ENCODE peak calls at places on chromosomes 2 and 18, in four cellular contexts. D, L, T and B are unnamed samples.

GRCh38 chr2:23096905-23097602 is 287.9 kb upstream of the KLHL29 start:
- DNase-seq in D (no peak), L (no peak), T (no peak), B (no peak)

GRCh38 chr2:209431701-209432100 is 7.9 kb downstream of the MAP2 start:
- DNase-seq in D (no peak), L (no peak), T (no peak), B (no peak)

GRCh38 chr2:234913208-234913626 is 38.6 kb upstream of the SH3BP4 start:
- DNase-seq in D (no peak), L (no peak), T (no peak), B (no peak)

GRCh38 chr2:222594679-222595078 is 61.2 kb downstream of the FARSB start:
- DNase-seq in D (no peak), L (peak), T (no peak), B (no peak)

GRCh38 chr2:28390241-28390856 is 2.3 kb upstream of the FOSL2 start:
- DNase-seq in D (no peak), L (peak), T (peak), B (peak)

GRCh38 chr2:95018861-95019550 is 6.5 kb upstream of the MAL start:
- DNase-seq in D (no peak), L (no peak), T (no peak), B (no peak)

GRCh38 chr18:21997207-21998143 is 171.9 kb upstream of the GATA6 start:
- DNase-seq in D (peak), L (peak), T (peak), B (peak)

GRCh38 chr2:62586981-62587380 is 81.0 kb upstream of the TMEM17 start:
- DNase-seq in D (peak), L (no peak), T (no peak), B (no peak)

GRCh38 chr2:241219030-241219382 is 30.5 kb downstream of the ANO7 start:
- DNase-seq in D (no peak), L (no peak), T (no peak), B (no peak)

GRCh38 chr2:127153691-127154158 is 46.8 kb upstream of the BIN1 start:
- DNase-seq in D (no peak), L (no peak), T (no peak), B (no peak)

GRCh38 chr2:1613731-1614354 is 130.5 kb downstream of the PXDN start:
- DNase-seq in D (no peak), L (no peak), T (no peak), B (no peak)

GRCh38 chr2:69559696-69560482 is 83.7 kb downstream of the AAK1 start:
- DNase-seq in D (no peak), L (peak), T (peak), B (peak)

GRCh38 chr2:201697899-201698298 is 545 bp downstream of the MPP4 start:
- DNase-seq in D (no peak), L (no peak), T (no peak), B (no peak)

GRCh38 chr2:86541282-86541681 is 22.0 kb downstream of the CHMP3 start:
- DNase-seq in D (no peak), L (no peak), T (no peak), B (no peak)

GRCh38 chr18:79903787-79904356 is 47.6 kb downstream of the SLC66A2 start:
- DNase-seq in D (no peak), L (no peak), T (no peak), B (no peak)

GRCh38 chr18:67776929-67777328 is 260.4 kb upstream of the DSEL start:
- DNase-seq in D (no peak), L (no peak), T (no peak), B (no peak)

GRCh38 chr2:39432701-39433100 is 4.4 kb downstream of the MAP4K3 start:
- DNase-seq in D (no peak), L (no peak), T (no peak), B (no peak)

GRCh38 chr18:75074196-75075015 is 134.5 kb downstream of the PTGR3 start:
- DNase-seq in D (no peak), L (no peak), T (no peak), B (no peak)

GRCh38 chr2:100142393-100142792 is at the start of gene AFF3:
- DNase-seq in D (peak), L (no peak), T (no peak), B (no peak)

GRCh38 chr2:127175821-127176354 is 44.2 kb downstream of the CYP27C1 start:
- DNase-seq in D (no peak), L (no peak), T (no peak), B (no peak)

GRCh38 chr2:188292446-188293239 is 969 bp downstream of the GULP1 start:
- DNase-seq in D (no peak), L (no peak), T (peak), B (peak)

GRCh38 chr2:32427672-32428622 is 71.1 kb downstream of the BIRC6 start:
- DNase-seq in D (no peak), L (no peak), T (no peak), B (no peak)

GRCh38 chr2:132583666-132584360 is 86.2 kb downstream of the LYPD1 start:
- DNase-seq in D (no peak), L (no peak), T (no peak), B (no peak)

GRCh38 chr18:59993560-59993959 is 93.8 kb downstream of the PMAIP1 start:
- DNase-seq in D (no peak), L (no peak), T (no peak), B (no peak)

GRCh38 chr18:75815767-75816166 is 388.3 kb upstream of the SMIM21 start:
- DNase-seq in D (no peak), L (no peak), T (no peak), B (no peak)

GRCh38 chr2:187936228-187936627 is 355.4 kb upstream of the GULP1 start:
- DNase-seq in D (no peak), L (no peak), T (no peak), B (no peak)

GRCh38 chr2:135782231-135782630 is 40.6 kb downstream of the UBXN4 start:
- DNase-seq in D (no peak), L (no peak), T (no peak), B (no peak)

GRCh38 chr2:137992039-137992646 is 27.9 kb downstream of the HNMT start:
- DNase-seq in D (no peak), L (no peak), T (no peak), B (peak)

GRCh38 chr18:63994783-63995399 is 25.0 kb downstream of the SERPINB8 start:
- DNase-seq in D (no peak), L (peak), T (peak), B (peak)

GRCh38 chr2:143796051-143796450 is 666.8 kb downstream of the ARHGAP15 start:
- DNase-seq in D (no peak), L (no peak), T (no peak), B (no peak)

GRCh38 chr2:222160944-222161343 is 137.9 kb downstream of the PAX3 start:
- DNase-seq in D (no peak), L (no peak), T (no peak), B (no peak)

GRCh38 chr2:75751824-75752468 is 41.2 kb upstream of the GCFC2 start:
- DNase-seq in D (no peak), L (no peak), T (no peak), B (no peak)

GRCh38 chr2:149000168-149000938 is 38.1 kb upstream of the LYPD6B start:
- DNase-seq in D (no peak), L (no peak), T (no peak), B (no peak)

GRCh38 chr2:95670167-95670566 is 78.4 kb downstream of the TRIM43 start:
- DNase-seq in D (no peak), L (no peak), T (no peak), B (no peak)

GRCh38 chr2:17858064-17858463 is 20.4 kb upstream of the KCNS3 start:
- DNase-seq in D (no peak), L (no peak), T (no peak), B (no peak)

GRCh38 chr2:20091305-20091991 is 40.0 kb upstream of the LAPTM4A start:
- DNase-seq in D (no peak), L (no peak), T (no peak), B (no peak)

GRCh38 chr18:13165636-13166423 is 52.7 kb upstream of the LDLRAD4 start:
- DNase-seq in D (no peak), L (no peak), T (no peak), B (peak)

GRCh38 chr2:239882335-239882734 is 142.8 kb downstream of the NDUFA10 start:
- DNase-seq in D (no peak), L (peak), T (peak), B (peak)

GRCh38 chr2:10835052-10835970 is 22.7 kb upstream of the PDIA6 start:
- DNase-seq in D (no peak), L (peak), T (peak), B (peak)

GRCh38 chr2:46490521-46491141 is 11.3 kb downstream of the TMEM247 start:
- DNase-seq in D (no peak), L (no peak), T (no peak), B (no peak)
- TF ChIP-seq NR2C2 in D (no peak), L (no peak), T (no peak), B (no peak)

DNA sequence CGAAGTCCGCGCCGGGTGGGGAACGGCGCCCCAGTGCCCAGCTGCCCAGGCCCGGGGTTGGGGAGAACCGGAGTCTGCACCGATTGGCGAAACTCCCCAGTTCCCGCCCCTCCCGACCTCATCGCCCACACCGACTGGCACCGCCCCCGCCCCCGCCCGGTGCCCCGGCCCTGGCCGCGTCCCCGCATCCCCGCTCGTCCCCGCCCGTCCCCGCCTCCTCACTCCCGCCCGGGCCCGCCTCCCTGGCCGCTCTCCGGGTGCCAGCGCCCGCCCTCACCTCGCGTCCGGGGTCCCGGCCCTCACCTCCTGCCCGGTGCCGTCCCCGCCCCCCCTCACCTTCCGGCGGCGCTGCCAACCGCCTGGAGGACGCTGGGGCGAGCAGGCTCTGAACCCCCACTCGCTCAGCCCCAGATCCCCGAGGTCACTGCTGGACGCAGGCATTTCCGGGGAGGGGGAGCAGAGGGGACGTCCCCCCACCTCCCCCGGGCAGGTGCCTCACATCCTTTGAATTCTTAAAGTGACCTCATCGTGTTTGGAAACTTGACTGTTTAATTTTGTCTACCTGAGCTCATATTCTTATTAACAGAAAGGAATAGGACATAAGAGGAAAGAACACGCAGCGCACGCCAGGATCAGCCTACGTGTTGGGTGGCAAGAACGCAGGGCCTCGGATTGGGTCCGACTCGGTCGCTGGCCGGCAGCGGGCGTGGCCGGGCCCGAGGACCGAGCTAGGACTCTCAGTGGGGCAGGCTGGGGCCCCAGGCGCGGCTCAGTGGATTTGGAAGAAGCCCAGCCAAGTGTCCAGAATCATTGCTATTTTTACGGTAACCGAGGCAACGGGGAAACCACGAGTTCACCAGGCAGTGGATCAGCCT is at the start of gene FAM110C:
- DNase-seq in D (no peak), L (peak), T (no peak), B (peak)
- TF ChIP-seq NR2C2 in D (no peak), L (no peak), T (no peak), B (no peak)

DNA sequence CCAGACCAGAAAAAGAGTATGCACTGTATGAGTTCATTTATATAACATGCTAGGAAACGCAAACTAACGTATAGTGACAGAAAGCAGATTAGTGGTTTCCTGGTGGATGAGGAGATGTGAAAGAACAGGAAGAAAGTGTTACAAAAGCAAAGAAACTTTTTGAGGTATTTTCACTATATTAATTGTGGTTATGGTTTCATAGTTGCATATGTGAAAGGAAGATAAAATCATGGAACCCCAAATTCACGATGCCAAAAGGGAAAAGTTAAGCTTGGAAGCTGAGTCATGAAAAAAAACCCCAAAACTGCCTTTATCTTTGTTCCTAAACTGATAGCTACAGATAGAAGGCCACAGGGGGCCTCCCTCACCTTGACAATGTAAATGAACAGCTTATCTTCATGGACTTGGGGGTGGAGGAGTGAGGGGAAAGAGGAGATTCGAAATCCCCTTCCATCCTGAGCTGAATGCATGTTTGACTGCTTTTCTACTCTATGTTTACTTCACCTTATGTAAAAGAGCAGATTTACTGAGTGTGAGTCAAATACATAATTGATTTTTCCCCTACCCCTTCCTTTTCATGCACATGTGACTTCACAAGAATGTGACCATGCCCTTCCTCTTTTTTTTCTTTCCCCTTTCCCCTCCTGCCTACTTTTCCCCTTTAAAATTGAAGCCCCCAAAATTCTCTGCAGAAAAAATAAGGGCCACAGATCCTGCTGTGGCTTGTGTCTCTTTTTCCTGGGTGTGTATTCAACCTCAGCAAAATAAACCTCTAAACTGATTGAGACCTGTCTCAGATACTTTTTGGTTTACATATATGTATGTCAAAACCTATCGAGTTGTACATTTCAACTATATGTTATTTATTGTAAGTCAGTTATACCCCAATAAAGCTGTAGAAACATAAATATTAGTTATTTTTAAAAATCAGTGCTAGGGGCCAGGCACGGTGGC is 100.1 kb upstream of the TLK1 start:
- DNase-seq in D (peak), L (peak), T (no peak), B (peak)
- TF ChIP-seq NR2C2 in D (no peak), L (no peak), T (no peak), B (no peak)

GRCh38 chr2:3142210-3142609 is 235.4 kb downstream of the EIPR1 start:
- DNase-seq in D (no peak), L (no peak), T (no peak), B (no peak)
- TF ChIP-seq NR2C2 in D (no peak), L (no peak), T (no peak), B (no peak)

GRCh38 chr2:145874466-145874865 is 1354.5 kb upstream of the ZEB2 start:
- DNase-seq in D (no peak), L (no peak), T (no peak), B (no peak)
- TF ChIP-seq NR2C2 in D (no peak), L (no peak), T (no peak), B (no peak)